ENCODE peak calls at places on chromosomes 7 and 10, in seven cellular contexts. One of them, this sample, is unnamed.

GRCh38 chr10:95289003-95289920 is 1.5 kb downstream of the PDLIM1 start:
- DNase-seq in H54: no peak
- DNase-seq in suprapubic skin: no peak
- DNase-seq in GM12878: no peak
- DNase-seq in endothelial cell of umbilical vein: no peak
- DNase-seq in tibial nerve: no peak
- DNase-seq in A549: peak; percentile 76
- DNase-seq in this sample: no peak

GRCh38 chr10:63236113-63236935 is 103.2 kb downstream of the NRBF2 start:
- DNase-seq in GM12878: no peak
- DNase-seq in A549: peak; percentile 65
- DNase-seq in endothelial cell of umbilical vein: peak; percentile 96
- DNase-seq in H54: peak; percentile 40
- DNase-seq in tibial nerve: no peak
- DNase-seq in suprapubic skin: no peak
- DNase-seq in this sample: peak; percentile 63

GRCh38 chr10:61612451-61612850 is 50.3 kb upstream of the CABCOCO1 start:
- DNase-seq in H54: no peak
- DNase-seq in A549: no peak
- DNase-seq in tibial nerve: no peak
- DNase-seq in GM12878: no peak
- DNase-seq in endothelial cell of umbilical vein: peak; percentile 31
- DNase-seq in suprapubic skin: no peak
- DNase-seq in this sample: no peak

GRCh38 chr7:108461855-108462254 is 5.6 kb upstream of the NRCAM start:
- DNase-seq in A549: no peak
- DNase-seq in GM12878: no peak
- DNase-seq in suprapubic skin: no peak
- DNase-seq in endothelial cell of umbilical vein: no peak
- DNase-seq in tibial nerve: no peak
- DNase-seq in H54: no peak
- DNase-seq in this sample: no peak

GRCh38 chr7:42315096-42315495 is 78.1 kb upstream of the GLI3 start:
- DNase-seq in GM12878: no peak
- DNase-seq in A549: no peak
- DNase-seq in suprapubic skin: no peak
- DNase-seq in endothelial cell of umbilical vein: no peak
- DNase-seq in H54: no peak
- DNase-seq in tibial nerve: no peak
- DNase-seq in this sample: no peak

GRCh38 chr10:27223964-27224363 is 16.6 kb downstream of the ACBD5 start:
- DNase-seq in A549: no peak
- DNase-seq in tibial nerve: peak; percentile 50
- DNase-seq in suprapubic skin: peak; percentile 72
- DNase-seq in GM12878: no peak
- DNase-seq in endothelial cell of umbilical vein: peak; percentile 36
- DNase-seq in H54: no peak
- DNase-seq in this sample: peak; percentile 49

GRCh38 chr7:79778786-79779382 is 325.4 kb upstream of the MAGI2 start:
- DNase-seq in GM12878: no peak
- DNase-seq in suprapubic skin: no peak
- DNase-seq in endothelial cell of umbilical vein: no peak
- DNase-seq in tibial nerve: no peak
- DNase-seq in A549: no peak
- DNase-seq in H54: no peak
- DNase-seq in this sample: no peak

GRCh38 chr10:90920986-90921643 is at the start of gene ANKRD1:
- DNase-seq in tibial nerve: no peak
- DNase-seq in A549: peak; percentile 83
- DNase-seq in GM12878: no peak
- DNase-seq in suprapubic skin: no peak
- DNase-seq in endothelial cell of umbilical vein: peak; percentile 97
- DNase-seq in H54: peak; percentile 59
- DNase-seq in this sample: peak; percentile 9

GRCh38 chr7:151174246-151175046 is 7.0 kb upstream of the GBX1 start:
- DNase-seq in H54: no peak
- DNase-seq in tibial nerve: no peak
- DNase-seq in endothelial cell of umbilical vein: peak; percentile 36
- DNase-seq in suprapubic skin: no peak
- DNase-seq in A549: no peak
- DNase-seq in GM12878: no peak
- DNase-seq in this sample: peak; percentile 35

GRCh38 chr10:98195132-98195531 is 60.7 kb downstream of the R3HCC1L start:
- DNase-seq in tibial nerve: no peak
- DNase-seq in A549: no peak
- DNase-seq in suprapubic skin: no peak
- DNase-seq in H54: no peak
- DNase-seq in GM12878: peak; percentile 3
- DNase-seq in endothelial cell of umbilical vein: no peak
- DNase-seq in this sample: no peak

GRCh38 chr7:142338633-142339501 is 81.0 kb upstream of the PRSS58 start:
- DNase-seq in A549: no peak
- DNase-seq in endothelial cell of umbilical vein: no peak
- DNase-seq in tibial nerve: peak; percentile 31
- DNase-seq in H54: peak; percentile 43
- DNase-seq in suprapubic skin: no peak
- DNase-seq in GM12878: no peak
- DNase-seq in this sample: no peak

GRCh38 chr10:36421999-36422398 is 703.4 kb upstream of the ANKRD30A start:
- DNase-seq in suprapubic skin: no peak
- DNase-seq in H54: no peak
- DNase-seq in tibial nerve: no peak
- DNase-seq in A549: no peak
- DNase-seq in GM12878: no peak
- DNase-seq in endothelial cell of umbilical vein: no peak
- DNase-seq in this sample: no peak

GRCh38 chr7:1100386-1100785 is 12.5 kb downstream of the GPER1 start:
- DNase-seq in A549: no peak
- DNase-seq in H54: no peak
- DNase-seq in tibial nerve: no peak
- DNase-seq in suprapubic skin: no peak
- DNase-seq in endothelial cell of umbilical vein: peak; percentile 31
- DNase-seq in GM12878: no peak
- DNase-seq in this sample: no peak

GRCh38 chr10:110398419-110399162 is 93.9 kb upstream of the SMNDC1 start:
- DNase-seq in H54: peak; percentile 75
- DNase-seq in endothelial cell of umbilical vein: peak; percentile 99
- DNase-seq in suprapubic skin: no peak
- DNase-seq in A549: peak; percentile 98
- DNase-seq in GM12878: no peak
- DNase-seq in tibial nerve: no peak
- DNase-seq in this sample: peak; percentile 71

GRCh38 chr7:78490526-78490925 is 692.0 kb downstream of the PHTF2 start:
- DNase-seq in endothelial cell of umbilical vein: no peak
- DNase-seq in H54: no peak
- DNase-seq in suprapubic skin: no peak
- DNase-seq in A549: no peak
- DNase-seq in GM12878: no peak
- DNase-seq in tibial nerve: no peak
- DNase-seq in this sample: no peak

GRCh38 chr7:139823855-139824670 is 5.0 kb upstream of the TBXAS1 start:
- DNase-seq in A549: no peak
- DNase-seq in GM12878: no peak
- DNase-seq in tibial nerve: no peak
- DNase-seq in H54: no peak
- DNase-seq in endothelial cell of umbilical vein: no peak
- DNase-seq in suprapubic skin: no peak
- DNase-seq in this sample: no peak

GRCh38 chr7:37449621-37450020 is 957 bp upstream of the ELMO1 start:
- DNase-seq in tibial nerve: no peak
- DNase-seq in H54: no peak
- DNase-seq in GM12878: no peak
- DNase-seq in suprapubic skin: no peak
- DNase-seq in endothelial cell of umbilical vein: no peak
- DNase-seq in A549: no peak
- DNase-seq in this sample: no peak

DNA sequence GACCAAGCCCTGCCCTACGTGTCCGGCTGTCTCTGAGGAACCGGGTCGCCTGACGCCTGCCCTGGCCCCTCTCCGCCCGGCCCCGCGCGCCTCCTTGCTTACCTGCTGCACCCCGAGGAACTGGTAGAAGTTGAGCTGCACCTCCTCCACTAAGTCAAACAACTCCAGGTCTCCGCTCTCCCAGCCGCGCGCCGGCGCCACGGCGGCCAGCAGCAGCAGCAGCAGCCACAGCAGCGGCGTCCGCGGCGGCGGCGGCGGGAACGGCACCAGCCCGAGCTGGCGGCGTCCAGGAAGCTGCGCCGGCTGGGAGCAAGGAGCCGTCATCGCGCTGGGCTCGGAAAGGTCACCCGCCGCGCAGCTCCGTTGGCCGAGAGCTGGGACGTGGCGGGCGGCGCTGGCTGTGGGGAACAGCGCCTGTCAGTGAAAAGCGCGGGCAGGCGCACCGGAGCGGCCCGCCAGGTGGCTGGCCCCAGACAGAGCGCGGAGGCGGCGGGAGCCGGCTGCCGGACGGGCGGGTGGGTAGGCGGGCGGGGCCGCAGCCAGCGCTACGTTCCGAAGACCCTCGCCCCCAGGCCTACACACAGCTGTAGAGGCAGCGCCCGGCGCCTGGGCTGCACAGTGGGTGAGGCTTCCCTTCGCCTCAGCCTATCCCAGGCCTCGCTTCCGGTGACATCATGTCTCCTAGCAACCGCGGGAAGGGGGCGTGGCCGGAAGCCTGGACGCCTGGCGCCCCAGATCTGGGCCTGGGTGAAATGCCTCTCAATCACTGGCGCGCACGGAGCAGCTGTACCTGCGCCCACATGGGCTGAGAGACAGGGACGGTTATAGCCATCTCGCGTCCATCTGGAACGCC is at the start of gene DNAJC1:
- DNase-seq in GM12878: peak; percentile 83
- DNase-seq in A549: peak; percentile 91
- DNase-seq in tibial nerve: peak; percentile 100
- DNase-seq in endothelial cell of umbilical vein: peak; percentile 95
- DNase-seq in H54: peak; percentile 89
- DNase-seq in suprapubic skin: peak; percentile 99
- DNase-seq in this sample: peak; percentile 97
- TF ChIP-seq POLR2A in GM12878: peak; percentile 89
- TF ChIP-seq POLR2A in A549: peak; percentile 70
- TF ChIP-seq POLR2A in tibial nerve: peak; percentile 80
- TF ChIP-seq POLR2A in endothelial cell of umbilical vein: peak; percentile 80
- TF ChIP-seq POLR2A in H54: peak; percentile 85
- TF ChIP-seq POLR2A in suprapubic skin: peak; percentile 60
- TF ChIP-seq POLR2A in this sample: peak; percentile 80

DNA sequence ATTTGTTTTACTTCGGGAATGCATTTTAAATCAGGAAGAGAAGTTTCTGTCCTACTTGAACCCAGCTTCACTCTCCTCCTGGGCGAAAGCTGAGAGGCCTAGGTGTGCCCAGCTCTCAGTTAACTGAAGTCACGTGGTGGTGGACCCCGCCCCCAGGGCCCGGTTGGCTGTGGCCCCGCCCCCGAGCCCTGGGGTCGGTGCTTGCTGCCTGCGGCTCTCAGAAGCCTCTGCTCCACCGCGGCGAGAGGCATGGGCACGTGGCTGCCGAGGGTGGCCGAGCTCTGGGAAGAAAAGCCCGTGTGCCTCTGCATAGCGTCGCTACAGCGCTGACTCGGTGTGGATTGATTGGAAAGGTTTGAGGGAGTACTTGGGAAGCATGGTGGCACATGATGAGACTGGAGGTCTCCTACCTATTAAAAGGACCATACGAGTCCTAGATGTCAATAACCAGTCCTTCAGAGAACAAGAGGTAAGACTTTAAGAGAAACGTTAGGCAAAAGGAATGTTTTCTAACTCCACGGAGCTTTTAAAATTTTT is 34.1 kb downstream of the NET1 start:
- DNase-seq in GM12878: no peak
- DNase-seq in A549: peak; percentile 76
- DNase-seq in H54: no peak
- DNase-seq in endothelial cell of umbilical vein: peak; percentile 95
- DNase-seq in suprapubic skin: peak; percentile 95
- DNase-seq in tibial nerve: peak; percentile 94
- DNase-seq in this sample: peak; percentile 93
- TF ChIP-seq POLR2A in GM12878: peak; percentile 87
- TF ChIP-seq POLR2A in A549: peak; percentile 99
- TF ChIP-seq POLR2A in H54: no peak
- TF ChIP-seq POLR2A in endothelial cell of umbilical vein: peak; percentile 99
- TF ChIP-seq POLR2A in suprapubic skin: peak; percentile 92
- TF ChIP-seq POLR2A in tibial nerve: peak; percentile 58
- TF ChIP-seq POLR2A in this sample: peak; percentile 99

DNA sequence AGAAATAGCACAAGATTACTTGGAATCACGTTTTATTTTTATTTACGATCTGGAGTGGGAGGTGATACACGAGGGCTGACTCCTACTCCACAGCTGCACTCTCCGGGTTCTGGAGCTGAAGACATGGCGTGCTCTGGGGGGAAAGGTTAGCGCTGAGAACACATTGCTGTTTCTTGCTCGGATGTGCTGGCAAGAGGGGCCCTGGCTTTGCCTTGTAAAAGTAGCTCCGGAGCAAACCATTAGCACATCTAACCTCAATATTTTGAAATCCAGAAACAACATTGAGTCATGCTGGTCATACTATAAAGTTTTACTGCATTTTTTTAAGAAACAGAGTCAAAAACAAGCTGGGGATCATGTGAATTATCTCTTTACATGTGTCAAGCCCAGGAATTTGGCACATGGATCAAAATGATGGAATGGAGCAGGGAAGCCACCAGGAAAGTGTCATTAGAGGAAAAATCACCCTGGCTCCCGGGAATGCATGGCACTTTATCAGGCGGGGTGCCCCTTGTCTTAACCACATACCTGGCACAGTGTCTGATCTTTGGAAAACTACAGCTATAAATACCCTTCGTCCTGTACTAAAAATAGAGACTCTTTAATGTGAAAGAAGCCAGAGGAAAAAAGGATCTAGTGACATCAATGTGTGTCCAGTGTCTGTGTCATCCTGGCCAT is 31.6 kb upstream of the LYZL1 start:
- DNase-seq in tibial nerve: peak; percentile 81
- DNase-seq in H54: no peak
- DNase-seq in suprapubic skin: peak; percentile 81
- DNase-seq in GM12878: no peak
- DNase-seq in A549: no peak
- DNase-seq in endothelial cell of umbilical vein: no peak
- DNase-seq in this sample: no peak
- TF ChIP-seq POLR2A in tibial nerve: no peak
- TF ChIP-seq POLR2A in H54: no peak
- TF ChIP-seq POLR2A in suprapubic skin: no peak
- TF ChIP-seq POLR2A in GM12878: no peak
- TF ChIP-seq POLR2A in A549: no peak
- TF ChIP-seq POLR2A in endothelial cell of umbilical vein: no peak
- TF ChIP-seq POLR2A in this sample: no peak

DNA sequence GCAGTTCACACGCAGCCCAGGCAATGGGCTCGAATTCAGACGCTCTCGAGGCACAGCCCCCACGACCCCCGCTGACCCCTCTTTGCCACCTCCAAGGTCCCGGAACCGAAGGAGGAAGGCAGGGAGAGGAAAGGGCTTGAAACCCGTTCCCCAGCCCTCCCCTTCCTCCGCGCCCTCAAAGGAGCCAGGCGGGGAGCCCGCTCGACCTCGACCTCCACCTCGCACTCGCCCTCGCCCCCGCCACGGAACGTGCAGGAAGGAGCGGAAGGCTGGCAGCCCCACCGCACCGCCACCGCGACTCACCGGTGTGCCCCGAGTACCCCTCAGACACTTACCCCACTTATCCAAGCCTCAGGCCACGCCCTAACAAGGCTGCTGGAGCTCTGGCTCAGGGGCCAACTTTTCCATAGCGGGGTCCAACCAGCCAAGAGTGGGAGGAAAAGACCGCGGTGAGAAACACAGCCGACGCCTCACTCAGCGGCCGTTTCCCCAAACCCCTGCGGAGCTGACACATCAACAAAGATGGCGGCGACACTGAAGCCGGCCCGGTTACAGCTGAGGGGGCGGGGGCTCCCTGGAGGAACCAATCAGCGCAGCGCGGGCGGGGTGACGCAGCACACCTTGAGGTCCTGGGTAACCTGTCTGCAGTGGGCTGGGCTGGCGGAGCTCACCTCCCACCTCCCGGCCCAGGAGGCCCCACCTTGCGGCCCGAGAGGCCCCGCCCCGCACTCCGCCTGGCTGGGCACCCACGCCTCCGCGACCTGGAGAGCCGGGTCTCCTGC is at the start of gene CCDC186:
- DNase-seq in GM12878: peak; percentile 79
- DNase-seq in suprapubic skin: peak; percentile 99
- DNase-seq in tibial nerve: peak; percentile 89
- DNase-seq in H54: peak; percentile 89
- DNase-seq in A549: peak; percentile 95
- DNase-seq in endothelial cell of umbilical vein: peak; percentile 93
- DNase-seq in this sample: peak; percentile 96
- TF ChIP-seq POLR2A in GM12878: peak; percentile 96
- TF ChIP-seq POLR2A in suprapubic skin: peak; percentile 70
- TF ChIP-seq POLR2A in tibial nerve: no peak
- TF ChIP-seq POLR2A in H54: peak; percentile 82
- TF ChIP-seq POLR2A in A549: peak; percentile 57
- TF ChIP-seq POLR2A in endothelial cell of umbilical vein: peak; percentile 74
- TF ChIP-seq POLR2A in this sample: peak; percentile 81